ENCODE peak calls at places on chromosome 1, in seven cellular contexts. Q, E, R, F, V, X and U are unnamed samples.

GRCh38 chr1:59085101-59085500 is 211.8 kb upstream of the FGGY start:
- DNase-seq in F (no peak), R (no peak), Q (no peak), V (no peak), X (no peak), E (no peak), U (no peak)

GRCh38 chr1:33893147-33893830 is 29.4 kb downstream of the HMGB4 start:
- DNase-seq in X (no peak), V (no peak), F (no peak), Q (no peak), R (no peak), E (no peak), U (no peak)

GRCh38 chr1:115291731-115292130 is 46.3 kb downstream of the NGF start:
- DNase-seq in Q (no peak), X (no peak), F (no peak), V (no peak), E (no peak), R (no peak), U (no peak)

GRCh38 chr1:41387667-41388091 is 26.4 kb downstream of the FOXO6 start:
- DNase-seq in F (peak), V (peak), R (no peak), Q (peak), E (no peak), X (peak), U (peak)

GRCh38 chr1:166999500-166999899 is 10.4 kb downstream of the MAEL start:
- DNase-seq in R (no peak), Q (no peak), V (no peak), E (no peak), X (no peak), F (no peak), U (no peak)

GRCh38 chr1:65235867-65236805 is 73.2 kb upstream of the DNAJC6 start:
- DNase-seq in X (no peak), V (peak), R (no peak), E (no peak), F (peak), Q (no peak), U (no peak)

GRCh38 chr1:151002006-151002405 is 4.7 kb downstream of the MINDY1 start:
- DNase-seq in R (no peak), F (no peak), E (no peak), V (no peak), X (no peak), Q (no peak), U (no peak)

GRCh38 chr1:46134660-46135331 is 2.4 kb upstream of the PIK3R3 start:
- DNase-seq in V (peak), F (peak), Q (no peak), R (no peak), E (peak), X (no peak), U (no peak)

GRCh38 chr1:225544283-225544682 is 108.6 kb downstream of the ENAH start:
- DNase-seq in X (no peak), F (no peak), E (no peak), Q (no peak), V (no peak), R (no peak), U (no peak)

GRCh38 chr1:51168266-51168845 is 66.3 kb downstream of the C1orf185 start:
- DNase-seq in Q (no peak), F (no peak), R (no peak), E (no peak), V (no peak), X (no peak), U (no peak)